ENCODE peak calls at places on chromosomes 5 and 9, in nine cellular contexts. One of them, this sample, is unnamed.

GRCh38 chr5:16656561-16657191 is 39.9 kb upstream of the RETREG1 start:
- DNase-seq in ELF-1: no peak
- DNase-seq in upper lobe of right lung: no peak
- DNase-seq in activated naive CD4-positive, alpha-beta T cell: no peak
- DNase-seq in NCI-H748 treated with DMSO at 0.1 percent for 48 hours: no peak
- DNase-seq in lung microvascular endothelial cell: peak
- DNase-seq in LoVo: no peak
- DNase-seq in activated naive CD8-positive, alpha-beta T cell treated with anti-CD3 and anti-CD28 coated beads, Interleukin-2, amount 50 U/mL, for 16 hours: no peak
- DNase-seq in NCI-H2081: no peak
- DNase-seq in this sample: no peak

GRCh38 chr5:149526855-149527590 is 24.2 kb downstream of the CSNK1A1 start:
- DNase-seq in activated naive CD4-positive, alpha-beta T cell: no peak
- DNase-seq in NCI-H748 treated with DMSO at 0.1 percent for 48 hours: no peak
- DNase-seq in upper lobe of right lung: no peak
- DNase-seq in ELF-1: no peak
- DNase-seq in LoVo: no peak
- DNase-seq in NCI-H2081: no peak
- DNase-seq in activated naive CD8-positive, alpha-beta T cell treated with anti-CD3 and anti-CD28 coated beads, Interleukin-2, amount 50 U/mL, for 16 hours: no peak
- DNase-seq in lung microvascular endothelial cell: peak
- DNase-seq in this sample: no peak

GRCh38 chr9:34863426-34863825 is 94.7 kb upstream of the PHF24 start:
- DNase-seq in upper lobe of right lung: no peak
- DNase-seq in activated naive CD8-positive, alpha-beta T cell treated with anti-CD3 and anti-CD28 coated beads, Interleukin-2, amount 50 U/mL, for 16 hours: no peak
- DNase-seq in NCI-H748 treated with DMSO at 0.1 percent for 48 hours: no peak
- DNase-seq in lung microvascular endothelial cell: no peak
- DNase-seq in LoVo: no peak
- DNase-seq in ELF-1: no peak
- DNase-seq in NCI-H2081: no peak
- DNase-seq in activated naive CD4-positive, alpha-beta T cell: no peak
- DNase-seq in this sample: no peak

GRCh38 chr9:124752967-124753366 is 18.1 kb downstream of the NR6A1 start:
- DNase-seq in NCI-H2081: no peak
- DNase-seq in lung microvascular endothelial cell: no peak
- DNase-seq in NCI-H748 treated with DMSO at 0.1 percent for 48 hours: no peak
- DNase-seq in activated naive CD8-positive, alpha-beta T cell treated with anti-CD3 and anti-CD28 coated beads, Interleukin-2, amount 50 U/mL, for 16 hours: no peak
- DNase-seq in ELF-1: no peak
- DNase-seq in LoVo: no peak
- DNase-seq in upper lobe of right lung: no peak
- DNase-seq in activated naive CD4-positive, alpha-beta T cell: no peak
- DNase-seq in this sample: no peak

GRCh38 chr5:1011226-1011631 is 2.6 kb downstream of the NKD2 start:
- DNase-seq in lung microvascular endothelial cell: peak
- DNase-seq in LoVo: peak
- DNase-seq in ELF-1: peak
- DNase-seq in NCI-H748 treated with DMSO at 0.1 percent for 48 hours: peak
- DNase-seq in activated naive CD4-positive, alpha-beta T cell: no peak
- DNase-seq in NCI-H2081: peak
- DNase-seq in activated naive CD8-positive, alpha-beta T cell treated with anti-CD3 and anti-CD28 coated beads, Interleukin-2, amount 50 U/mL, for 16 hours: peak
- DNase-seq in upper lobe of right lung: peak
- DNase-seq in this sample: no peak

GRCh38 chr5:43150075-43150474 is 29.4 kb downstream of the ZNF131 start:
- DNase-seq in ELF-1: no peak
- DNase-seq in NCI-H748 treated with DMSO at 0.1 percent for 48 hours: no peak
- DNase-seq in lung microvascular endothelial cell: no peak
- DNase-seq in NCI-H2081: no peak
- DNase-seq in activated naive CD4-positive, alpha-beta T cell: no peak
- DNase-seq in upper lobe of right lung: no peak
- DNase-seq in activated naive CD8-positive, alpha-beta T cell treated with anti-CD3 and anti-CD28 coated beads, Interleukin-2, amount 50 U/mL, for 16 hours: no peak
- DNase-seq in LoVo: no peak
- DNase-seq in this sample: no peak

GRCh38 chr9:105441761-105442160 is 6.1 kb upstream of the FSD1L start:
- DNase-seq in NCI-H2081: no peak
- DNase-seq in upper lobe of right lung: no peak
- DNase-seq in activated naive CD4-positive, alpha-beta T cell: no peak
- DNase-seq in activated naive CD8-positive, alpha-beta T cell treated with anti-CD3 and anti-CD28 coated beads, Interleukin-2, amount 50 U/mL, for 16 hours: no peak
- DNase-seq in ELF-1: no peak
- DNase-seq in lung microvascular endothelial cell: no peak
- DNase-seq in NCI-H748 treated with DMSO at 0.1 percent for 48 hours: no peak
- DNase-seq in LoVo: no peak
- DNase-seq in this sample: no peak

GRCh38 chr5:150189728-150190502 is at the start of gene SLC6A7:
- DNase-seq in activated naive CD8-positive, alpha-beta T cell treated with anti-CD3 and anti-CD28 coated beads, Interleukin-2, amount 50 U/mL, for 16 hours: no peak
- DNase-seq in ELF-1: no peak
- DNase-seq in NCI-H748 treated with DMSO at 0.1 percent for 48 hours: no peak
- DNase-seq in LoVo: no peak
- DNase-seq in activated naive CD4-positive, alpha-beta T cell: no peak
- DNase-seq in lung microvascular endothelial cell: no peak
- DNase-seq in NCI-H2081: no peak
- DNase-seq in upper lobe of right lung: no peak
- DNase-seq in this sample: no peak

GRCh38 chr9:100739208-100739607 is 161.3 kb downstream of the CAVIN4 start:
- DNase-seq in activated naive CD4-positive, alpha-beta T cell: no peak
- DNase-seq in ELF-1: peak
- DNase-seq in lung microvascular endothelial cell: no peak
- DNase-seq in upper lobe of right lung: no peak
- DNase-seq in NCI-H2081: no peak
- DNase-seq in NCI-H748 treated with DMSO at 0.1 percent for 48 hours: no peak
- DNase-seq in LoVo: peak
- DNase-seq in activated naive CD8-positive, alpha-beta T cell treated with anti-CD3 and anti-CD28 coated beads, Interleukin-2, amount 50 U/mL, for 16 hours: no peak
- DNase-seq in this sample: no peak

GRCh38 chr9:88528356-88528755 is 6.6 kb upstream of the NXNL2 start:
- DNase-seq in lung microvascular endothelial cell: no peak
- DNase-seq in LoVo: no peak
- DNase-seq in activated naive CD4-positive, alpha-beta T cell: no peak
- DNase-seq in upper lobe of right lung: no peak
- DNase-seq in activated naive CD8-positive, alpha-beta T cell treated with anti-CD3 and anti-CD28 coated beads, Interleukin-2, amount 50 U/mL, for 16 hours: no peak
- DNase-seq in NCI-H2081: no peak
- DNase-seq in NCI-H748 treated with DMSO at 0.1 percent for 48 hours: no peak
- DNase-seq in ELF-1: no peak
- DNase-seq in this sample: no peak

GRCh38 chr5:138645778-138646575 is 70.8 kb upstream of the HSPA9 start:
- DNase-seq in activated naive CD8-positive, alpha-beta T cell treated with anti-CD3 and anti-CD28 coated beads, Interleukin-2, amount 50 U/mL, for 16 hours: no peak
- DNase-seq in NCI-H748 treated with DMSO at 0.1 percent for 48 hours: no peak
- DNase-seq in ELF-1: peak
- DNase-seq in upper lobe of right lung: no peak
- DNase-seq in activated naive CD4-positive, alpha-beta T cell: no peak
- DNase-seq in NCI-H2081: no peak
- DNase-seq in lung microvascular endothelial cell: no peak
- DNase-seq in LoVo: no peak
- DNase-seq in this sample: no peak

GRCh38 chr9:21969011-21969935 is 24.9 kb downstream of the CDKN2A start:
- DNase-seq in lung microvascular endothelial cell: no peak
- DNase-seq in NCI-H2081: no peak
- DNase-seq in NCI-H748 treated with DMSO at 0.1 percent for 48 hours: no peak
- DNase-seq in upper lobe of right lung: no peak
- DNase-seq in ELF-1: peak
- DNase-seq in activated naive CD8-positive, alpha-beta T cell treated with anti-CD3 and anti-CD28 coated beads, Interleukin-2, amount 50 U/mL, for 16 hours: no peak
- DNase-seq in activated naive CD4-positive, alpha-beta T cell: no peak
- DNase-seq in LoVo: no peak
- DNase-seq in this sample: no peak

GRCh38 chr5:106737111-106737510 is 933.6 kb downstream of the EFNA5 start:
- DNase-seq in upper lobe of right lung: no peak
- DNase-seq in activated naive CD8-positive, alpha-beta T cell treated with anti-CD3 and anti-CD28 coated beads, Interleukin-2, amount 50 U/mL, for 16 hours: no peak
- DNase-seq in NCI-H2081: no peak
- DNase-seq in NCI-H748 treated with DMSO at 0.1 percent for 48 hours: no peak
- DNase-seq in LoVo: no peak
- DNase-seq in ELF-1: no peak
- DNase-seq in activated naive CD4-positive, alpha-beta T cell: no peak
- DNase-seq in lung microvascular endothelial cell: no peak
- DNase-seq in this sample: no peak

GRCh38 chr9:133117271-133118178 is 3.5 kb downstream of the RALGDS start:
- DNase-seq in NCI-H748 treated with DMSO at 0.1 percent for 48 hours: no peak
- DNase-seq in activated naive CD4-positive, alpha-beta T cell: no peak
- DNase-seq in ELF-1: no peak
- DNase-seq in NCI-H2081: no peak
- DNase-seq in activated naive CD8-positive, alpha-beta T cell treated with anti-CD3 and anti-CD28 coated beads, Interleukin-2, amount 50 U/mL, for 16 hours: no peak
- DNase-seq in LoVo: no peak
- DNase-seq in upper lobe of right lung: no peak
- DNase-seq in lung microvascular endothelial cell: no peak
- DNase-seq in this sample: no peak

GRCh38 chr9:2158111-2158610 is 143.0 kb downstream of the SMARCA2 start:
- DNase-seq in upper lobe of right lung: peak
- DNase-seq in NCI-H2081: peak
- DNase-seq in activated naive CD8-positive, alpha-beta T cell treated with anti-CD3 and anti-CD28 coated beads, Interleukin-2, amount 50 U/mL, for 16 hours: no peak
- DNase-seq in ELF-1: peak
- DNase-seq in activated naive CD4-positive, alpha-beta T cell: no peak
- DNase-seq in lung microvascular endothelial cell: peak
- DNase-seq in LoVo: peak
- DNase-seq in NCI-H748 treated with DMSO at 0.1 percent for 48 hours: peak
- DNase-seq in this sample: no peak

This sample was measured in AG09319.